ENCODE peak calls at places on chromosomes 13 and 19, in ten cellular contexts. One of them, this sample, is unnamed.

GRCh38 chr13:48278806-48279205 is 24.7 kb upstream of the RB1 start:
- DNase-seq in hippocampal formation: no peak
- DNase-seq in caudate nucleus: no peak
- DNase-seq in activated T-cell treated with anti-CD3 and anti-CD28 coated beads for 1 hour: no peak
- DNase-seq in NCI-H774: no peak
- DNase-seq in GF-D8: no peak
- DNase-seq in breast epithelium: no peak
- DNase-seq in nephron progenitor cell: no peak
- DNase-seq in CD4-positive, alpha-beta T cell: no peak
- DNase-seq in kidney tubule cell: no peak
- DNase-seq in this sample: no peak

GRCh38 chr19:14405380-14405757 is 13.8 kb downstream of the DDX39A start:
- DNase-seq in CD4-positive, alpha-beta T cell: no peak
- DNase-seq in kidney tubule cell: no peak
- DNase-seq in hippocampal formation: no peak
- DNase-seq in GF-D8: no peak
- DNase-seq in breast epithelium: no peak
- DNase-seq in nephron progenitor cell: no peak
- DNase-seq in activated T-cell treated with anti-CD3 and anti-CD28 coated beads for 1 hour: no peak
- DNase-seq in caudate nucleus: no peak
- DNase-seq in NCI-H774: no peak
- DNase-seq in this sample: no peak

GRCh38 chr13:25796474-25796873 is 255.3 kb downstream of the SHISA2 start:
- DNase-seq in CD4-positive, alpha-beta T cell: no peak
- DNase-seq in activated T-cell treated with anti-CD3 and anti-CD28 coated beads for 1 hour: no peak
- DNase-seq in breast epithelium: no peak
- DNase-seq in kidney tubule cell: no peak
- DNase-seq in hippocampal formation: no peak
- DNase-seq in nephron progenitor cell: no peak
- DNase-seq in GF-D8: no peak
- DNase-seq in NCI-H774: no peak
- DNase-seq in caudate nucleus: no peak
- DNase-seq in this sample: no peak

GRCh38 chr13:73653688-73654087 is 480.5 kb downstream of the KLF12 start:
- DNase-seq in NCI-H774: no peak
- DNase-seq in hippocampal formation: no peak
- DNase-seq in GF-D8: no peak
- DNase-seq in breast epithelium: no peak
- DNase-seq in nephron progenitor cell: no peak
- DNase-seq in activated T-cell treated with anti-CD3 and anti-CD28 coated beads for 1 hour: no peak
- DNase-seq in CD4-positive, alpha-beta T cell: no peak
- DNase-seq in kidney tubule cell: no peak
- DNase-seq in caudate nucleus: no peak
- DNase-seq in this sample: no peak

GRCh38 chr19:18021121-18021755 is 13.3 kb downstream of the ARRDC2 start:
- DNase-seq in nephron progenitor cell: no peak
- DNase-seq in kidney tubule cell: peak
- DNase-seq in GF-D8: no peak
- DNase-seq in hippocampal formation: peak
- DNase-seq in NCI-H774: no peak
- DNase-seq in activated T-cell treated with anti-CD3 and anti-CD28 coated beads for 1 hour: peak
- DNase-seq in breast epithelium: peak
- DNase-seq in CD4-positive, alpha-beta T cell: peak
- DNase-seq in caudate nucleus: peak
- DNase-seq in this sample: peak

GRCh38 chr19:5563008-5563431 is 4.7 kb downstream of the TINCR start:
- DNase-seq in kidney tubule cell: no peak
- DNase-seq in GF-D8: no peak
- DNase-seq in nephron progenitor cell: no peak
- DNase-seq in hippocampal formation: no peak
- DNase-seq in caudate nucleus: no peak
- DNase-seq in breast epithelium: no peak
- DNase-seq in CD4-positive, alpha-beta T cell: no peak
- DNase-seq in activated T-cell treated with anti-CD3 and anti-CD28 coated beads for 1 hour: no peak
- DNase-seq in NCI-H774: no peak
- DNase-seq in this sample: no peak

GRCh38 chr19:43688059-43688763 is 18.2 kb upstream of the PLAUR start:
- DNase-seq in breast epithelium: no peak
- DNase-seq in activated T-cell treated with anti-CD3 and anti-CD28 coated beads for 1 hour: no peak
- DNase-seq in NCI-H774: no peak
- DNase-seq in hippocampal formation: no peak
- DNase-seq in kidney tubule cell: no peak
- DNase-seq in nephron progenitor cell: no peak
- DNase-seq in CD4-positive, alpha-beta T cell: no peak
- DNase-seq in caudate nucleus: no peak
- DNase-seq in GF-D8: no peak
- DNase-seq in this sample: no peak

GRCh38 chr13:95533545-95534135 is 18.9 kb upstream of the CLDN10 start:
- DNase-seq in caudate nucleus: no peak
- DNase-seq in NCI-H774: no peak
- DNase-seq in breast epithelium: no peak
- DNase-seq in kidney tubule cell: peak
- DNase-seq in CD4-positive, alpha-beta T cell: no peak
- DNase-seq in hippocampal formation: no peak
- DNase-seq in nephron progenitor cell: peak
- DNase-seq in GF-D8: no peak
- DNase-seq in activated T-cell treated with anti-CD3 and anti-CD28 coated beads for 1 hour: no peak
- DNase-seq in this sample: no peak

GRCh38 chr13:113935081-113935511 is 38.8 kb downstream of the C13orf46 start:
- DNase-seq in GF-D8: no peak
- DNase-seq in activated T-cell treated with anti-CD3 and anti-CD28 coated beads for 1 hour: no peak
- DNase-seq in breast epithelium: no peak
- DNase-seq in kidney tubule cell: no peak
- DNase-seq in NCI-H774: no peak
- DNase-seq in CD4-positive, alpha-beta T cell: no peak
- DNase-seq in hippocampal formation: no peak
- DNase-seq in nephron progenitor cell: peak
- DNase-seq in caudate nucleus: no peak
- DNase-seq in this sample: no peak

This sample was measured in dorsolateral prefrontal cortex.